ENCODE peak calls at places on chromosomes 13 and 19, in five cellular contexts. A is HCT116, Q is SK-N-SH, Y is K562, K is GM12878. F is an unnamed sample.

GRCh38 chr19:11322269-11323024 is 17.0 kb downstream of the RAB3D start:
- DNase-seq in A (no peak), Q (no peak), Y (no peak), K (no peak), F (no peak)

GRCh38 chr13:85974604-85975366 is 175.6 kb upstream of the SLITRK6 start:
- DNase-seq in A (no peak), Q (no peak), Y (no peak), K (no peak), F (no peak)

GRCh38 chr19:57227461-57227860 is 3.4 kb upstream of the AURKC start:
- DNase-seq in A (no peak), Q (no peak), Y (no peak), K (no peak), F (no peak)

GRCh38 chr13:110250258-110250891 is 56.6 kb downstream of the COL4A1 start:
- DNase-seq in A (no peak), Q (no peak), Y (no peak), K (no peak), F (no peak)

GRCh38 chr19:1513492-1514294 is 874 bp upstream of the ADAMTSL5 start:
- DNase-seq in A (peak; percentile 53), Q (peak; percentile 75), Y (peak; percentile 93), K (no peak), F (no peak)

GRCh38 chr13:43786766-43787517 is at the start of gene ENOX1:
- DNase-seq in A (peak; percentile 34), Q (peak; percentile 92), Y (no peak), K (no peak), F (no peak)

GRCh38 chr13:72004236-72004635 is 137.2 kb upstream of the DACH1 start:
- DNase-seq in A (no peak), Q (no peak), Y (no peak), K (no peak), F (no peak)

GRCh38 chr19:1911098-1911497 is 5.9 kb downstream of the ADAT3 start:
- DNase-seq in A (no peak), Q (no peak), Y (no peak), K (no peak), F (no peak)

GRCh38 chr13:73593199-73593765 is 534.5 kb downstream of the KLF5 start:
- DNase-seq in A (no peak), Q (no peak), Y (no peak), K (no peak), F (no peak)

GRCh38 chr13:44422755-44423643 is 49.4 kb downstream of the SERP2 start:
- DNase-seq in A (no peak), Q (no peak), Y (no peak), K (no peak), F (no peak)

GRCh38 chr19:10690351-10690781 is 10.9 kb upstream of the QTRT1 start:
- DNase-seq in A (no peak), Q (no peak), Y (no peak), K (no peak), F (no peak)

GRCh38 chr13:67416047-67416925 is 186.2 kb upstream of the PCDH9 start:
- DNase-seq in A (no peak), Q (peak; percentile 32), Y (no peak), K (no peak), F (peak; percentile 28)

GRCh38 chr13:112104873-112105234 is 37.9 kb downstream of the SOX1 start:
- DNase-seq in A (no peak), Q (no peak), Y (no peak), K (no peak), F (no peak)

GRCh38 chr19:18751571-18751970 is 39.5 kb downstream of the COMP start:
- DNase-seq in A (no peak), Q (no peak), Y (no peak), K (no peak), F (no peak)

GRCh38 chr19:19081642-19082151 is 17.9 kb downstream of the SLC25A42 start:
- DNase-seq in A (no peak), Q (no peak), Y (no peak), K (no peak), F (no peak)

GRCh38 chr13:91046715-91047327 is 300.7 kb upstream of the MIR17HG start:
- DNase-seq in A (no peak), Q (no peak), Y (no peak), K (no peak), F (no peak)

GRCh38 chr13:66657165-66657895 is 572.8 kb downstream of the PCDH9 start:
- DNase-seq in A (peak; percentile 70), Q (peak; percentile 28), Y (no peak), K (no peak), F (no peak)

GRCh38 chr13:51844862-51845573 is at the start of gene TMEM272:
- DNase-seq in A (peak; percentile 23), Q (peak; percentile 87), Y (peak; percentile 82), K (no peak), F (peak; percentile 20)

GRCh38 chr13:78497702-78498319 is 105.5 kb downstream of the POU4F1 start:
- DNase-seq in A (no peak), Q (peak; percentile 7), Y (no peak), K (no peak), F (no peak)

GRCh38 chr13:35285677-35286076 is 190.8 kb downstream of the MAB21L1 start:
- DNase-seq in A (no peak), Q (no peak), Y (no peak), K (no peak), F (no peak)

GRCh38 chr13:43784491-43784890 is 2.3 kb downstream of the ENOX1 start:
- DNase-seq in A (no peak), Q (no peak), Y (no peak), K (no peak), F (no peak)

GRCh38 chr13:106284358-106284757 is 251.1 kb downstream of the EFNB2 start:
- DNase-seq in A (no peak), Q (no peak), Y (no peak), K (no peak), F (no peak)

GRCh38 chr19:33860691-33861090 is 64.0 kb downstream of the KCTD15 start:
- DNase-seq in A (no peak), Q (no peak), Y (no peak), K (no peak), F (no peak)

GRCh38 chr13:24161010-24161775 is 673 bp downstream of the SPATA13 start:
- DNase-seq in A (no peak), Q (peak; percentile 65), Y (peak; percentile 7), K (no peak), F (no peak)

GRCh38 chr13:94239135-94239534 is 240.3 kb downstream of the DCT start:
- DNase-seq in A (no peak), Q (no peak), Y (no peak), K (no peak), F (no peak)

GRCh38 chr13:113548778-113549621 is 35.6 kb upstream of the TFDP1 start:
- DNase-seq in A (no peak), Q (peak; percentile 84), Y (peak; percentile 39), K (no peak), F (no peak)

DNA sequence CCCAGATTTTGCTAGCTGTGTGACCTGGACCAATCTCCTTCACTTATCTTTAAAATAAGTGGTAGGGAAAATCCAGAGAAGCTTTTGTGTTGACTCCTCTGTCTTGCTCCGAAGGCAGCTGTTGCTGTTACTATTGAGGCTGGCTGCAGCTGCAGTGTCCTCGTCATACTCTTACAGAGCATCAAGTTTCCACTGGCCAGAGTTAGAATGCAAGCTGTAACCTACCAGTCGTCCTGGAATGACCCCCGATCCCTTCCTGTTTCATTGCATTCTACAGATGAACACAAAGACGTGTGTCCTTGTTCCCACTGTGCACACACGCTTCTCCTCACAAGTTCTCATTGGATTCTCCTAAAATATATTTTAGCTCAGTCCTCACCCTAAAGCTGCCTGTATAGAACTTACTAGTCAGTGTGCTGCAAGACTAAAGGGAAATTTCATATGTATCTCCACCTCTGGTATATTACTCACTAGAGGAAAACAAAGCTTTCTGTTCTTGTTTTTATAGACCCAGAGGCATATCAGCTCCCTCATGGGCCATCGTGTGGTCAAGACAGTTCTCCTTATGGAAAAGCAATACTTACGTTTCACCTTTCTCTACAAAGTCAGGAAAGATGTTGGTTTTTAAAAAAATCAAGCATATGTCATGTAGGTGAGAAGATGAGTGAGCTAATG is 589.8 kb downstream of the LMO7 start:
- DNase-seq in A (no peak), Q (no peak), Y (no peak), K (no peak), F (no peak)
- TF ChIP-seq YY1 in A (no peak), Q (no peak), Y (no peak), K (no peak), F (no peak)

DNA sequence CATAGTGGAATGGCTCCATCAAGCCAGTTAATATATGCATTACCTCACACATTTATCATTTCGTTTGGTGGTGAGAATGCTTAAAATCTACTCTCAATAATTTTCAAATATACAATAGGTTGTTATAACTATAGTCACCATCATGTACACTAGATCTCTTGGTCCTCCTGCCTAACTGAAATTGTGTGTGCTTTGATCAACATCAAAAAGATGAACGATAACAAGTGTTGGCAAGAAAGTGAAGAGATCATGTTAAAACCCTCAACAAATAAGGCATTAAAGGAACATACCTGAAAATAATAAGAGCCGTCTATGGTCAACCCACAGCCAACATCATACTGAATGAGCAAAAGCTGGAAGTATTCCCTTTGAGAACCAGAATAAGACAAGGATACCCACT is 27.7 kb upstream of the OR10H1 start:
- DNase-seq in A (no peak), Q (no peak), Y (no peak), K (no peak), F (no peak)
- H3K4me1 ChIP-seq in A (peaks cover 35% of the 10 kb centered on the region), Q (no peaks in the 10 kb centered on the region), Y (peaks cover 41% of the 10 kb centered on the region), K (no peaks in the 10 kb centered on the region), F (no peaks in the 10 kb centered on the region)

GRCh38 chr13:30398601-30399072 is 23.7 kb upstream of the UBE2L5 start:
- DNase-seq in A (no peak), Q (no peak), Y (no peak), K (no peak), F (no peak)

GRCh38 chr13:30395192-30396158 is 26.8 kb upstream of the UBE2L5 start:
- DNase-seq in A (peak; percentile 48), Q (peak; percentile 67), Y (peak; percentile 29), K (peak; percentile 60), F (peak; percentile 9)

GRCh38 chr13:30396434-30397075 is 25.7 kb upstream of the UBE2L5 start:
- DNase-seq in A (no peak), Q (no peak), Y (no peak), K (no peak), F (no peak)

GRCh38 chr13:30400376-30400775 is 21.9 kb upstream of the UBE2L5 start:
- DNase-seq in A (no peak), Q (no peak), Y (no peak), K (no peak), F (no peak)

GRCh38 chr13:30394798-30395191 is 27.5 kb upstream of the UBE2L5 start:
- DNase-seq in A (no peak), Q (no peak), Y (no peak), K (peak; percentile 61), F (no peak)
- TF ChIP-seq YY1 in A (no peak), Q (no peak), Y (no peak), K (no peak), F (no peak)

DNA sequence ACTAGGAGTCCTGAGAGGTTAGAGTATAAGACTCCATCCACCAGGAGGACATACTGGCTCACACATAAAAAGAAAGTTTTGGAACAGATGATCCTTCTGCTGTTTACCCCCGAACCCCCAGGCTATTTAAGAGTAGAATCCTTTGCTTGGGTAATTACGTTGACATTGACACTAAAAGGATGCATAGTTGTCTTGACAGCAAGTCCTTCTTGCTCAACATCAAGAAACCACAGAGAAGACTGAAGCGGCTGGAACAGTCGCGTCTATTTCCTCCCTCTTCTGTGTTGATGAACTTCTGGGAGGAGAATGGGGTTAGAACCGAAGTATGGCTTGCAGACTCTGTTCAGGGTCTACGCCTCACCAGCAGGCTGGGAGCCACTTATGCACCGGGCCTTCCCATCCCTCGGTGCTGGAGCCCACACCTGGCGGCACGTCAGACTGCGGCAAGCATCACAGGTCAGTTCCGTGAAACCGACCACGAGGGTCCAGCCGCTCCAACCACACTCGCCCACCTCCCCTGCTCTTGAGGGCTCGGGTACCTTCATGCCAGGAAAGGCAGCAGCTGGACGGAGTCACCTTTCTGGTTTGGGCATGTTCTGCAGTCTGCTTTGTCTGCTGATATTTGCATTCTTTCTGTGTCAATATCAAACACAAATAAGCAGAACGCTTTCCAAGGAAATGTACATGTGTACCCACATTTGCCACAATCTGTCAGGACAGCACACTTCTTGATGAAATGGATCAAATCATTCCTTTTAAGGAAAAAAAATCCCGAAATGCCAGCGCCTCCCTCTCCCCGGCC is 42.4 kb upstream of the RANBP3 start:
- DNase-seq in A (no peak), Q (peak; percentile 8), Y (no peak), K (no peak), F (no peak)
- H3K4me1 ChIP-seq in A (peaks cover 6% of the 10 kb centered on the region), Q (peaks cover 10% of the 10 kb centered on the region), Y (no peaks in the 10 kb centered on the region), K (no peaks in the 10 kb centered on the region), F (peaks cover 20% of the 10 kb centered on the region)